ENCODE peak calls at places on chromosomes 1 and 21, in four cellular contexts. U is chondrocyte, T is fibroblast of mammary gland, V is endothelial cell. M is an unnamed sample.

GRCh38 chr1:36175137-36176095 is 19.5 kb downstream of the MAP7D1 start:
- DNase-seq in U (no peak), T (no peak), V (no peak), M (peak; percentile 62)

GRCh38 chr1:204102719-204103118 is 29.8 kb downstream of the SOX13 start:
- DNase-seq in U (no peak), T (no peak), V (no peak), M (no peak)

GRCh38 chr1:219277304-219277840 is 103.7 kb downstream of the LYPLAL1 start:
- DNase-seq in U (no peak), T (no peak), V (no peak), M (no peak)

GRCh38 chr1:5559078-5559477 is 433.1 kb downstream of the NPHP4 start:
- DNase-seq in U (no peak), T (no peak), V (no peak), M (no peak)

GRCh38 chr1:15046487-15047165 is 106.9 kb upstream of the TMEM51 start:
- DNase-seq in U (no peak), T (peak; percentile 80), V (peak; percentile 84), M (peak; percentile 88)

GRCh38 chr1:23424171-23424959 is at the start of gene TCEA3:
- DNase-seq in U (no peak), T (no peak), V (no peak), M (no peak)

GRCh38 chr1:16978589-16979474 is 1.6 kb downstream of the MFAP2 start:
- DNase-seq in U (no peak), T (peak; percentile 97), V (no peak), M (no peak)

GRCh38 chr1:24369199-24369598 is 44.4 kb downstream of the STPG1 start:
- DNase-seq in U (no peak), T (peak; percentile 65), V (no peak), M (no peak)

GRCh38 chr1:218259800-218260199 is 25.3 kb upstream of the RRP15 start:
- DNase-seq in U (no peak), T (no peak), V (peak; percentile 18), M (peak; percentile 33)

GRCh38 chr1:221845650-221846371 is 103.9 kb upstream of the DUSP10 start:
- DNase-seq in U (no peak), T (peak; percentile 88), V (no peak), M (no peak)

GRCh38 chr1:59043796-59044195 is 253.1 kb upstream of the FGGY start:
- DNase-seq in U (no peak), T (peak; percentile 97), V (no peak), M (peak; percentile 91)

GRCh38 chr21:23160914-23161313 is 2162.7 kb downstream of the NCAM2 start:
- DNase-seq in U (no peak), T (no peak), V (no peak), M (no peak)

GRCh38 chr1:162756523-162756922 is 34.0 kb upstream of the HSD17B7 start:
- DNase-seq in U (no peak), T (peak; percentile 77), V (no peak), M (peak; percentile 7)

GRCh38 chr1:207849016-207849415 is 61.9 kb downstream of the CD34 start:
- DNase-seq in U (no peak), T (no peak), V (no peak), M (no peak)

GRCh38 chr1:170624141-170624540 is 39.8 kb upstream of the PRRX1 start:
- DNase-seq in U (no peak), T (no peak), V (no peak), M (no peak)

GRCh38 chr1:85708826-85709222 is 591 bp upstream of the ZNHIT6 start:
- DNase-seq in U (no peak), T (no peak), V (no peak), M (no peak)

GRCh38 chr1:226731257-226731893 is 7.7 kb downstream of the ITPKB start:
- DNase-seq in U (no peak), T (no peak), V (no peak), M (no peak)

GRCh38 chr1:85571181-85571540 is 9.4 kb upstream of the CCN1 start:
- DNase-seq in U (no peak), T (no peak), V (no peak), M (no peak)

GRCh38 chr1:3441880-3442279 is 12.6 kb upstream of the ARHGEF16 start:
- DNase-seq in U (peak; percentile 59), T (no peak), V (no peak), M (no peak)

GRCh38 chr1:37817481-37817880 is 9.5 kb upstream of the YRDC start:
- DNase-seq in U (no peak), T (peak; percentile 53), V (no peak), M (peak; percentile 37)

GRCh38 chr1:178189814-178190213 is 95.9 kb downstream of the RASAL2 start:
- DNase-seq in U (no peak), T (peak; percentile 57), V (peak; percentile 54), M (peak; percentile 54)

GRCh38 chr1:35935436-35935835 is 4.5 kb downstream of the AGO3 start:
- DNase-seq in U (no peak), T (no peak), V (peak; percentile 23), M (peak; percentile 35)

GRCh38 chr1:86089765-86090164 is 66.8 kb downstream of the COL24A1 start:
- DNase-seq in U (peak; percentile 26), T (no peak), V (no peak), M (no peak)

GRCh38 chr1:53326088-53326597 is 1.7 kb downstream of the LRP8 start:
- DNase-seq in U (peak; percentile 94), T (peak; percentile 86), V (peak; percentile 72), M (peak; percentile 94)

GRCh38 chr1:198935371-198935921 is 296.6 kb downstream of the PTPRC start:
- DNase-seq in U (peak; percentile 92), T (peak; percentile 91), V (peak; percentile 49), M (peak; percentile 96)

GRCh38 chr1:32201011-32201855 is 838 bp downstream of the CCDC28B start:
- DNase-seq in U (no peak), T (peak; percentile 51), V (peak; percentile 60), M (peak; percentile 74)

GRCh38 chr1:101300916-101301315 is 64.1 kb downstream of the S1PR1 start:
- DNase-seq in U (no peak), T (no peak), V (no peak), M (no peak)

GRCh38 chr1:227917081-227917950 is 30.4 kb downstream of the WNT9A start:
- DNase-seq in U (peak; percentile 83), T (no peak), V (no peak), M (no peak)

GRCh38 chr1:121417289-121417955 is 232.6 kb downstream of the SRGAP2C start:
- DNase-seq in U (no peak), T (no peak), V (no peak), M (no peak)

GRCh38 chr1:180696361-180696760 is 64.5 kb downstream of the XPR1 start:
- DNase-seq in U (no peak), T (no peak), V (no peak), M (no peak)

GRCh38 chr1:231481289-231481688 is 47.2 kb upstream of the TSNAX start:
- DNase-seq in U (no peak), T (no peak), V (no peak), M (no peak)

GRCh38 chr1:166969074-166969677 is 6.2 kb downstream of the ILDR2 start:
- DNase-seq in U (no peak), T (no peak), V (no peak), M (no peak)

GRCh38 chr21:32233722-32234301 is 45.0 kb downstream of the MIS18A start:
- DNase-seq in U (no peak), T (no peak), V (no peak), M (no peak)

GRCh38 chr1:60697204-60697994 is 385.0 kb upstream of the NFIA start:
- DNase-seq in U (no peak), T (no peak), V (no peak), M (no peak)